ENCODE peak calls at places on chromosomes 11 and 22, in seven cellular contexts. A is H1, I is SK-N-SH, Z is HCT116, Q is HepG2, K is GM12878, E is K562. M is an unnamed sample.

GRCh38 chr11:36002196-36002595 is 58.3 kb downstream of the LDLRAD3 start:
- DNase-seq in Q (no peak), Z (no peak), I (no peak), E (no peak), A (peak; percentile 9), K (no peak), M (peak; percentile 25)

GRCh38 chr11:1344056-1344635 is 34.7 kb upstream of the TOLLIP start:
- DNase-seq in A (no peak), E (no peak), I (no peak), K (no peak), Q (no peak), Z (no peak), M (no peak)

GRCh38 chr22:38041760-38042584 is 15.2 kb upstream of the PICK1 start:
- DNase-seq in I (no peak), A (no peak), Q (no peak), Z (no peak), K (no peak), E (no peak), M (no peak)

GRCh38 chr11:28169816-28170215 is 61.6 kb downstream of the METTL15 start:
- DNase-seq in A (no peak), Z (no peak), E (no peak), K (no peak), Q (no peak), I (no peak), M (no peak)

GRCh38 chr22:41099036-41099435 is 6.6 kb downstream of the EP300 start:
- DNase-seq in A (no peak), I (no peak), Z (no peak), K (no peak), E (no peak), Q (no peak), M (no peak)

GRCh38 chr11:100857236-100858005 is 170.3 kb downstream of the ARHGAP42 start:
- DNase-seq in I (no peak), Z (no peak), A (no peak), K (no peak), Q (no peak), E (no peak), M (no peak)

GRCh38 chr11:1340111-1340510 is 30.7 kb upstream of the TOLLIP start:
- DNase-seq in A (no peak), I (no peak), E (no peak), Q (no peak), Z (no peak), K (no peak), M (no peak)

GRCh38 chr22:17918840-17919239 is 105.5 kb downstream of the MICAL3 start:
- DNase-seq in I (no peak), Q (no peak), A (no peak), Z (no peak), K (no peak), E (no peak), M (no peak)

GRCh38 chr11:116033931-116034553 is 529.8 kb upstream of the CADM1 start:
- DNase-seq in Z (no peak), I (peak; percentile 1), A (no peak), E (no peak), Q (no peak), K (no peak), M (no peak)

DNA sequence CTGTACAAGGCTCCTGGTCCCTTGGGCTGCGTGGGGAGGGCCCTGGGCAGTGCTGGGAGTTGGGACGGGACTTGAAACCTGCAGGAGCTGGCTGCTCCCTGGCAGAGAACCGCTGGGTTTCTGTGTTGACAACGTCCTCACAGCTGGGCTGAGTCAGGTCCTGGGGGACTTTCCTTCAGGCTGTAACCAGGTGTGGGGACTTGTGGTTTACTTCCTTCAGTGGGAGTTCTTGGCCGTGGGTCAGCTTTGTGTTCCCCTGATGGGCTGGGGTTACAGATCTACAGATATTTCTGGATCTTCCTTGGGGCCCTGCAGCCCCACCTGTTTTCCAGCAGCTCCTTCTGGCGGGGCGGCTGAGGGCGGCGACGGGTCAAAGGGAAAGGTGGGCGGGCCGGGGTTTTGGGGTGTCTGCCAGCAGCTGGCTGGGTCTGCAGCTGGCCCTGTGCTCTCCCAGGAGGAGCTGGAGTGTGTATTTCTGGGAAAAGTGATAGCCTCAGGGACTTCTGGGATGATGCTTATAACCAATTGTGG is 18.9 kb downstream of the ST14 start:
- DNase-seq in I (no peak), K (no peak), Z (no peak), Q (no peak), A (no peak), E (no peak), M (no peak)
- TF ChIP-seq YY1 in I (no peak), K (no peak), Z (no peak), Q (no peak), A (no peak), E (no peak), M (no peak)

GRCh38 chr11:21475276-21475675 is 717.6 kb upstream of the ANO5 start:
- DNase-seq in I (no peak), Z (no peak), E (no peak), A (no peak), Q (no peak), K (no peak), M (no peak)

GRCh38 chr11:21472256-21472655 is 720.6 kb upstream of the ANO5 start:
- DNase-seq in I (no peak), Q (no peak), K (no peak), A (no peak), E (no peak), Z (no peak), M (no peak)

GRCh38 chr11:21474529-21474928 is 718.4 kb upstream of the ANO5 start:
- DNase-seq in Q (no peak), I (no peak), Z (no peak), K (no peak), E (no peak), A (no peak), M (no peak)

GRCh38 chr11:21476588-21476987 is 716.3 kb upstream of the ANO5 start:
- DNase-seq in Z (no peak), A (no peak), I (no peak), K (no peak), E (no peak), Q (no peak), M (no peak)
- TF ChIP-seq YY1 in Z (no peak), A (no peak), I (no peak), K (no peak), E (no peak), Q (no peak), M (no peak)

GRCh38 chr11:124897681-124898680 is at the start of gene ROBO4:
- DNase-seq in Z (peak; percentile 22), I (peak; percentile 15), Q (peak; percentile 22), K (no peak), E (no peak), A (no peak), M (no peak)

GRCh38 chr11:124896821-124897391 is 759 bp downstream of the ROBO4 start:
- DNase-seq in I (peak; percentile 12), Q (no peak), K (no peak), Z (no peak), E (no peak), A (no peak), M (no peak)

GRCh38 chr11:124894606-124895430 is 2.8 kb downstream of the ROBO4 start:
- DNase-seq in Z (no peak), K (no peak), Q (no peak), I (peak; percentile 9), E (no peak), A (no peak), M (no peak)

GRCh38 chr11:124895471-124895971 is 2.1 kb downstream of the ROBO4 start:
- DNase-seq in Z (no peak), K (no peak), Q (no peak), A (no peak), E (no peak), I (peak; percentile 6), M (no peak)

DNA sequence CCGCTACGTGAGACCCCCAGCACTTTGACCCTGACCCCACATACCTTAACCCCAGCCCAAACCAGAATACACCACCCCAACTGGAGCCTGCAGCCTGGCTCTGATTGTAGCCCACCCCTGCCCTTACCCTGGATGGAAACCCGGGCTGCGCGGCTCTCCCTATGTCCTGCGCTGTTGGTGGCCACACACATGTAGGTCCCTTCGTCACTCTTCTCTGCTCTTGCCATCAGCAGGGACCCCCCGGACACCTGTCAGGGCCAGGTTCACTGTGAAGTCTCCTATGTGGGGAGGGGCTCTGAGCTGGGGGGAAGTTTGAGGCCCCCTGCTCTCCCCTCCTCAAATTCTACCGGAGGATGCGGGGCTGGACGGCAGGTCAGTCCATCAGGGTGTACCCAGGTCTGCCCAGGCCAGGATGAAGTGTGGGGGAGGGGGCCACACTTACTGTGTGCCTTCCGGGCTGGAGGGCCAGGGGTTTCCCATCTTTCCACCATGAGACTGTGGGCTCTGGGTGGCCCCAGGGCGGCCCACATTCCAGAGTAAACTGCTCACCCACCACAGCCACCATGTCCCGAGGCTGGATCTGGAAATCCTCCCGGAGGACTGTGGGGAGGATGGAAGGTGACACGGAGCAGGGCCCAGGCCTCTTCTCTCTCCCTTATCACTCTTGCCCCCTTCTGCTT is 1.5 kb downstream of the ROBO4 start:
- DNase-seq in E (no peak), I (peak; percentile 8), K (no peak), Q (no peak), Z (no peak), A (no peak), M (no peak)
- TF ChIP-seq YY1 in E (no peak), I (no peak), K (no peak), Q (no peak), Z (no peak), A (no peak), M (no peak)

GRCh38 chr11:92685049-92685448 is 284.4 kb upstream of the MTNR1B start:
- DNase-seq in K (no peak), I (peak; percentile 7), Q (no peak), A (no peak), E (no peak), Z (no peak), M (no peak)

GRCh38 chr11:92693146-92693545 is 276.3 kb upstream of the MTNR1B start:
- DNase-seq in A (no peak), Z (no peak), K (no peak), I (no peak), Q (no peak), E (no peak), M (no peak)

GRCh38 chr11:92687724-92688123 is 281.7 kb upstream of the MTNR1B start:
- DNase-seq in A (no peak), K (no peak), E (no peak), I (no peak), Q (no peak), Z (no peak), M (no peak)

GRCh38 chr11:92688416-92688815 is 281.0 kb upstream of the MTNR1B start:
- DNase-seq in K (no peak), Q (no peak), A (no peak), I (no peak), E (no peak), Z (no peak), M (no peak)
- TF ChIP-seq YY1 in K (no peak), Q (no peak), A (no peak), I (no peak), E (no peak), Z (no peak), M (no peak)

DNA sequence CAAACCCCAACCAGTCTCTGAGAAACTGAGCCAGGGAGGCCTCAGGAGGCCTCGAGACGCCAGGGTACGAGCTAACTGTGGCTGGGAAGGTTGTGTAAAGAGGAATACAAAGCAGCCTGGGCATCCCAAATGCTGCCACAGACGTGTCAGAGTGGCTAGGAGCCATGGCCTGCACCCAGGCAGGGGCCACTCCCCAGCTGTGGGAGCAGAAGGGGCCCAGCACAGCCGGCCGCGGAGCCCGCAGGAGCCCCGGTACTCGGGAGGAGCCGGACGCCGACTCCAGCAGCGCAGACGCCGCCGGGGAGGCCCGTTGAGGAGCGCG is 349.8 kb upstream of the B3GAT1 start:
- DNase-seq in Z (no peak), E (no peak), A (no peak), K (no peak), Q (no peak), I (no peak), M (no peak)
- TF ChIP-seq YY1 in Z (no peak), E (no peak), A (no peak), K (no peak), Q (no peak), I (no peak), M (no peak)

M was measured in NT2/D1.